ENCODE peak calls at places on chromosomes 3 and 15, in ten cellular contexts. V is CD8-positive, alpha-beta memory T cell; S is HCT116; U is GM23248; L is spleen; Q is body of pancreas; X is neuronal stem cell; Y is endodermal cell; M is tibial artery; A is effector memory CD4-positive, alpha-beta T cell. H is an unnamed sample.

GRCh38 chr3:31610700-31611275 is 78.1 kb downstream of the STT3B start:
- DNase-seq in X (no peak), V (no peak), S (peak), L (no peak), Q (no peak), A (no peak), M (no peak), Y (no peak), U (peak), H (no peak)

GRCh38 chr3:71962561-71963240 is 177.8 kb upstream of the PROK2 start:
- DNase-seq in S (no peak), L (no peak), X (no peak), V (no peak), Q (no peak), M (no peak), A (no peak), U (peak), Y (no peak), H (no peak)

GRCh38 chr3:49173116-49173791 is 1.9 kb downstream of the KLHDC8B start:
- DNase-seq in Y (peak), L (no peak), Q (no peak), U (no peak), X (peak), S (no peak), M (no peak), V (no peak), A (no peak), H (no peak)

GRCh38 chr3:197458179-197458707 is 97.5 kb downstream of the BDH1 start:
- DNase-seq in A (no peak), L (peak), Y (peak), X (no peak), S (no peak), M (no peak), V (no peak), U (no peak), Q (no peak), H (no peak)

GRCh38 chr3:116614795-116615362 is 94.7 kb upstream of the TUSC7 start:
- DNase-seq in Q (no peak), Y (no peak), U (peak), V (no peak), X (no peak), S (no peak), M (no peak), L (no peak), A (no peak), H (no peak)

GRCh38 chr3:128794067-128794768 is 68.2 kb downstream of the RAB7A start:
- DNase-seq in V (no peak), S (peak), Y (no peak), M (no peak), Q (no peak), U (peak), A (no peak), X (no peak), L (no peak), H (no peak)

GRCh38 chr3:32437898-32438297 is 46.2 kb downstream of the CMTM7 start:
- DNase-seq in V (no peak), M (no peak), L (no peak), A (no peak), Y (no peak), X (no peak), U (no peak), Q (no peak), S (no peak), H (no peak)

GRCh38 chr3:73484656-73485248 is 140.0 kb downstream of the PDZRN3 start:
- DNase-seq in Y (peak), X (no peak), U (peak), Q (no peak), A (no peak), M (no peak), L (no peak), S (no peak), V (no peak), H (no peak)

GRCh38 chr3:7506606-7507180 is 645.8 kb downstream of the GRM7 start:
- DNase-seq in X (no peak), U (no peak), Q (no peak), M (no peak), V (no peak), Y (no peak), L (no peak), S (no peak), A (no peak), H (no peak)

GRCh38 chr3:43389388-43390254 is 103.3 kb downstream of the SNRK start:
- DNase-seq in U (no peak), M (no peak), Q (peak), V (peak), L (peak), X (no peak), Y (no peak), A (peak), S (no peak), H (peak)

GRCh38 chr3:29757054-29757777 is 476.3 kb downstream of the RBMS3 start:
- DNase-seq in L (no peak), M (no peak), V (no peak), Y (no peak), Q (peak), X (no peak), A (no peak), S (no peak), U (peak), H (no peak)

GRCh38 chr15:94246016-94246415 is 14.7 kb downstream of the MCTP2 start:
- DNase-seq in V (no peak), L (no peak), M (no peak), S (no peak), A (no peak), Y (no peak), X (no peak), U (no peak), Q (no peak), H (no peak)

GRCh38 chr15:35936284-35936683 is 390.3 kb upstream of the DPH6 start:
- DNase-seq in A (no peak), V (no peak), U (no peak), L (no peak), M (no peak), X (no peak), S (no peak), Q (no peak), Y (no peak), H (no peak)

GRCh38 chr15:78979456-78980320 is 34.8 kb upstream of the CTSH start:
- DNase-seq in A (peak), X (peak), S (peak), L (no peak), M (no peak), Q (peak), U (peak), V (no peak), Y (peak), H (peak)

GRCh38 chr3:187185759-187186158 is 11.5 kb upstream of the RTP1 start:
- DNase-seq in V (no peak), A (no peak), L (no peak), U (no peak), X (no peak), Q (no peak), Y (peak), M (no peak), S (no peak), H (no peak)
- H3K27ac ChIP-seq in V (no peak), A (no peak), L (no peak), U (no peak), X (no peak), Q (no peak), Y (no peak), M (peak), S (no peak), H (no peak)

GRCh38 chr3:157129782-157130137 is 30.2 kb downstream of the CCNL1 start:
- DNase-seq in Q (no peak), A (no peak), X (peak), M (no peak), U (no peak), L (no peak), S (peak), V (no peak), Y (peak), H (no peak)
- H3K4me3 ChIP-seq in Q (no peak), A (peak), X (no peak), M (no peak), U (no peak), L (no peak), S (peak), V (peak), Y (no peak), H (peak)

DNA sequence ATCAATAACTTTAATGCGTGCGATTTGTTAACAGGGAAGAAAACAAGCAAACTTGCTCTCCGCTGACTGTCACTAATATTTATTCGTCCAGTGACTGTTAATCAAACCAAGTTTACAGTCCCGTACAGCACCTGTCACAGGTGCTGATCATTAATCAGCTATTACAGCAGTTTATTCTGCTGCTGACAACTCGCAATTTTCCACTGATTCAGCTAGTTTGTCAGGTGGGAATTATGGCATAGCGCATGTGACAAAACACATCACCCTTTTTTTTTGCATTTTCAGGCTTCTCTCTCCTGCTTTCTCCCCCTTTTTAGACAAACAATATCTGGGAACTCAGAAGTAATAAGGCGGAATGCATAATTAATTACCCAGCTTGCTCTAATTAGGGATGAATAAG is 150.6 kb upstream of the SOX2 start:
- DNase-seq in X (no peak), V (no peak), S (no peak), Q (no peak), L (no peak), U (no peak), M (no peak), A (no peak), Y (no peak), H (no peak)
- H3K27ac ChIP-seq in X (no peak), V (no peak), S (no peak), Q (no peak), L (no peak), U (no peak), M (no peak), A (no peak), Y (no peak), H (no peak)

DNA sequence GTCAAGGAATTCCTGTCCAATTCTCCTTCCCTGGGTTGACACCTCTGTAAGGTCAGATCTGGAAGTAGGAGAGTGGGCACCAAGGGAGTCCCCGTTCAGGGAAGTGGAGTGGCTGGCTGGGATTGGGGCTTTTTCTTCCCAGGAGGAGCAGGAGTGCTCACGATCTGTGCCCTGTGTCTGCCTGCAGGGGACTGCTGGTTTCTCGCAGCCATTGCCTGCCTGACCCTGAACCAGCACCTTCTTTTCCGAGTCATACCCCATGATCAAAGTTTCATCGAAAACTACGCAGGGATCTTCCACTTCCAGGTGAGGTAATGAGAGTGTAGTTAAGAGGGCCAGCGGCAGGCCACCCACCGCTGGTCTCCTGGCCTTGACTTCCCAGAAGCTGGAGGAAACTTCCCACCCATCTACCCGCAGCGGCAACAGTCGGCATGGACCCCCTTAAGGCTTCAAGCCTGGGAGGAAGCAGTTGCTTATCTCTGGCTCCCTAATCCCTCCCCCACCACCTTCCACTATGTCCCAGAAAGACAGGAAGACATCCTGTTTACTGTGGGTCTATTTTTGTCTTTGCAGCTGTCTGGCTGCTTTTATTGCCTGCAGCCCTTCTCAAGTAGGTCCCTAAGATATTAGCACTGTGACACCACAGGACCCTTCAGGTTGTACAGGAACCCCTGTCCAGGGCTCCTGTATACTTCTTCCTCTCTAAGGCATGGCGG is 26.8 kb downstream of the CAPN3 start:
- DNase-seq in A (no peak), Q (no peak), Y (no peak), S (no peak), V (no peak), L (no peak), X (no peak), U (no peak), M (no peak), H (no peak)
- H3K4me3 ChIP-seq in A (no peak), Q (no peak), Y (no peak), S (no peak), V (no peak), L (no peak), X (no peak), U (no peak), M (no peak), H (no peak)

GRCh38 chr3:124557433-124558232 is 172.6 kb upstream of the UMPS start:
- DNase-seq in Y (peak), M (no peak), U (peak), L (no peak), X (no peak), Q (peak), A (no peak), S (no peak), V (no peak), H (no peak)

GRCh38 chr3:124562769-124563168 is 167.5 kb upstream of the UMPS start:
- DNase-seq in V (no peak), S (no peak), M (no peak), L (no peak), U (no peak), Y (no peak), X (no peak), Q (no peak), A (no peak), H (no peak)

GRCh38 chr3:124558898-124559649 is 171.2 kb upstream of the UMPS start:
- DNase-seq in Q (peak), X (no peak), M (peak), U (peak), Y (peak), L (no peak), A (no peak), S (peak), V (no peak), H (no peak)

GRCh38 chr3:124560406-124561215 is 169.6 kb upstream of the UMPS start:
- DNase-seq in U (no peak), X (no peak), V (no peak), S (no peak), M (no peak), L (no peak), A (no peak), Q (no peak), Y (no peak), H (no peak)

GRCh38 chr3:124559650-124560405 is 170.4 kb upstream of the UMPS start:
- DNase-seq in V (peak), Q (peak), A (peak), Y (peak), U (peak), S (peak), M (peak), X (peak), L (no peak), H (peak)
- H3K27ac ChIP-seq in V (no peak), Q (peak), A (no peak), Y (no peak), U (no peak), S (no peak), M (peak), X (no peak), L (no peak), H (no peak)

DNA sequence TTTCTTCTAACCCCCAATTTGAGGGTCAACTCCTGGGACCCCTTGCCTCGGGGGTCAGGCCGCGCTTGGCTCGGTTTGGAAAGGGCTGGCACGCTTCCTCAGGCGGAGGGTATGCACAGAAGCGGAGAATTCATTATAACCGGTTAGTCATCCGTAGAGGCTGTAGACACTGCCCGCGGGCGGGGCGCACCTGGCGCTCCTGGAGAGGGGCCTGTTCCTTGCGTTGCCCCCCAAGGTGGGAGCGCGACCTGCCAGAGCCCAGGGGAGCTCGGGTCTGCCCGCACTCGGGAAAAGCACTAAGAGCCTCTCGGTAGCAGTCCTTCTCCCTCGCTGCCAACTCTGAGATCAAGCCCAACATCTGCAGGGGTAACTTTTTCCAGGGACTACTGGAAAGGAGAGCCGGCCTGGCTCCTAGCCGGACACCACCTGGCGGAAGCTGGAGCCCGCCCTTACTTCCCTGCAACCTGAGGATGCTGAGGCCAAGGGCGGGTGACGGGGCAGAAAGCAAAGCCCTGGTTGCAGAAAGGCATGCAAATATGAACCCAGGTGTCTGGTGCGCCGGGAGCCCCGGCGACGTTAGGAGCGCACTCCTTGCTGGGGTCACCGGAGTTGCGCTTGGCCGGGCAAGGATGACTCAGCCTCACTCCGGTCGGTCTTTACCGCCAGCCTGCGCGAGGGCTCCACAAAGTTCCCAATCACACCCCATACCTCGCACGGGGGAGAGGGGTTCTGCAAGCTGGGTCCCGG is 1.5 kb upstream of the CACNA2D3 start:
- DNase-seq in X (no peak), U (peak), L (no peak), Y (peak), A (no peak), M (no peak), Q (no peak), S (no peak), V (no peak), H (no peak)
- H3K4me3 ChIP-seq in X (no peak), U (no peak), L (peak), Y (peak), A (no peak), M (peak), Q (no peak), S (no peak), V (no peak), H (peak)

DNA sequence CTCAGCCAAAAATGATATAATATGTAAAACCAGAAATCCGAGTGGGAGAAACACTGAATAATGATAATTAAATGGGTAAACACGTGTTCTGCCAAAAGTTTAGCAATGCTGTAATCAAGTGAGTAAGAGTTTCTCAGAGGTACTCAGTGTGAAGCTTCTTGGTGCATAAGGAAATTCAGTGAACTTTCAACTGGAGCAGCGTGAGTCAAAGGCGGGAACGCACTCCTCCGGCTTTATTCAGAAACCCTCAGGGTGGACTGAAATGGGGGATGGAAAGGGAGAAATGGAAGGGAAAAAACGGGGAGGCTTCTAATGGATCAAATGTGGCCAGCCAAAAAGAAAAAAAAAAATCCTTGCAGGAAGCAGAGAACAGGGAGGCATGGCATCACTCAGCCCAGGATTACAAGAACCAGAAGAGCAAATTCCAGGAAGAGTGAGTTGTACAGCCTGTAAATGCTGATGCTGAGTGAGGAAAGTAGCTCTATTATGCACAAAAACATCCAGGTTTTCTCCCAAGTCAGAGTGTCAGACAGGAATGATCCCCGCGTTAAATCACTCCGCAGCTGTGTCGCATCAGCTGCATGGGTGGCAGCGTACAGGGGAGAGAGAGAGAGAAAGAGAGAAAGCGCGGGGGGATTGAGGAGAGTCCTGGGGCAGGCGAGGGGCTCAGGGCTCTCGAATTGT is 85.3 kb downstream of the ASB7 start:
- DNase-seq in S (no peak), A (no peak), Q (no peak), V (no peak), Y (no peak), X (no peak), L (no peak), M (peak), U (peak), H (no peak)
- H3K27ac ChIP-seq in S (no peak), A (no peak), Q (no peak), V (no peak), Y (no peak), X (no peak), L (no peak), M (no peak), U (peak), H (no peak)